ENCODE peak calls at places on chromosomes 2 and 18, in six cellular contexts. P, F, D, I, N and G are unnamed samples.
A peak's percentile ranks its signal among the peaks of the same experiment; 100 is the strongest.

GRCh38 chr2:219704878-219705277 is 77.4 kb downstream of the SLC4A3 start:
- DNase-seq in D (no peak), P (no peak), N (no peak), F (no peak), I (no peak), G (no peak)

GRCh38 chr18:79965119-79965902 is 868 bp downstream of the HSBP1L1 start:
- DNase-seq in P (no peak), N (no peak), D (peak; percentile 33), F (no peak), I (no peak), G (no peak)

GRCh38 chr2:64104944-64105343 is 39.3 kb downstream of the PELI1 start:
- DNase-seq in N (no peak), P (no peak), F (no peak), I (no peak), D (no peak), G (no peak)

GRCh38 chr18:64713284-64713683 is 564.4 kb upstream of the LINC00305 start:
- DNase-seq in P (no peak), F (no peak), I (no peak), D (no peak), N (no peak), G (no peak)

GRCh38 chr2:176281267-176281666 is 12.0 kb downstream of the MTX2 start:
- DNase-seq in N (peak; percentile 19), D (no peak), I (no peak), P (no peak), F (no peak), G (no peak)

GRCh38 chr2:169661263-169661662 is 32.9 kb downstream of the CFAP210 start:
- DNase-seq in D (no peak), I (no peak), N (no peak), P (no peak), F (no peak), G (no peak)

GRCh38 chr2:210072922-210073509 is 70.6 kb downstream of the RPE start:
- DNase-seq in F (no peak), P (no peak), N (peak; percentile 42), D (no peak), I (no peak), G (no peak)

GRCh38 chr2:158723921-158724802 is 71.0 kb upstream of the DAPL1 start:
- DNase-seq in F (no peak), N (no peak), D (no peak), P (peak; percentile 28), I (no peak), G (no peak)